ENCODE peak calls at places on chromosome 13, in nine cellular contexts. X is germinal center, N is GM20000, U is lung microvascular endothelial cell, C is lower leg skin, Q is tibial artery, S is OCI-LY7, P is neural progenitor cell, O is NCI-H510A treated with DMSO at 0.1 percent for 48 hours. V is an unnamed sample.

GRCh38 chr13:113364933-113365371 is 1.0 kb upstream of the GRTP1 start:
- DNase-seq in X (no peak), N (no peak), U (no peak), C (peak), Q (peak), S (no peak), P (no peak), O (no peak), V (no peak)

GRCh38 chr13:101341464-101341863 is 74.8 kb downstream of the NALCN start:
- DNase-seq in X (no peak), N (no peak), U (no peak), C (no peak), Q (no peak), S (no peak), P (no peak), O (no peak), V (no peak)

GRCh38 chr13:35457258-35457657 is 19.2 kb downstream of the MAB21L1 start:
- DNase-seq in X (no peak), N (no peak), U (no peak), C (no peak), Q (no peak), S (no peak), P (no peak), O (no peak), V (no peak)

GRCh38 chr13:68428292-68428691 is 1198.2 kb upstream of the PCDH9 start:
- DNase-seq in X (no peak), N (no peak), U (no peak), C (no peak), Q (no peak), S (no peak), P (no peak), O (no peak), V (no peak)

GRCh38 chr13:104385409-104385808 is 1319.2 kb upstream of the SLC10A2 start:
- DNase-seq in X (no peak), N (no peak), U (no peak), C (no peak), Q (no peak), S (no peak), P (no peak), O (no peak), V (no peak)

GRCh38 chr13:35198821-35199220 is 256.8 kb downstream of the NBEA start:
- DNase-seq in X (no peak), N (no peak), U (no peak), C (no peak), Q (no peak), S (no peak), P (no peak), O (no peak), V (no peak)

GRCh38 chr13:97423300-97424045 is 10.5 kb upstream of the RAP2A start:
- DNase-seq in X (no peak), N (no peak), U (no peak), C (no peak), Q (no peak), S (no peak), P (no peak), O (no peak), V (no peak)

GRCh38 chr13:27482996-27483395 is 32.6 kb upstream of the MTIF3 start:
- DNase-seq in X (peak), N (peak), U (no peak), C (peak), Q (no peak), S (peak), P (no peak), O (no peak), V (no peak)

GRCh38 chr13:60654405-60654804 is 257.4 kb downstream of the TDRD3 start:
- DNase-seq in X (no peak), N (no peak), U (no peak), C (no peak), Q (no peak), S (no peak), P (peak), O (no peak), V (no peak)

GRCh38 chr13:110916671-110917142 is 1.8 kb upstream of the ANKRD10 start:
- DNase-seq in X (no peak), N (no peak), U (no peak), C (no peak), Q (no peak), S (no peak), P (no peak), O (no peak), V (no peak)

GRCh38 chr13:66405908-66406802 is 824.0 kb downstream of the PCDH9 start:
- DNase-seq in X (no peak), N (no peak), U (no peak), C (no peak), Q (no peak), S (no peak), P (peak), O (no peak), V (no peak)

GRCh38 chr13:83499286-83499685 is 383.0 kb downstream of the SLITRK1 start:
- DNase-seq in X (no peak), N (no peak), U (no peak), C (no peak), Q (no peak), S (no peak), P (no peak), O (no peak), V (no peak)

GRCh38 chr13:110869231-110869804 is 45.6 kb downstream of the ANKRD10 start:
- DNase-seq in X (no peak), N (no peak), U (peak), C (no peak), Q (no peak), S (no peak), P (no peak), O (no peak), V (no peak)

GRCh38 chr13:35983206-35983605 is 148.0 kb downstream of the DCLK1 start:
- DNase-seq in X (no peak), N (no peak), U (no peak), C (no peak), Q (no peak), S (no peak), P (no peak), O (no peak), V (no peak)

GRCh38 chr13:24168980-24169379 is 8.5 kb downstream of the SPATA13 start:
- DNase-seq in X (no peak), N (no peak), U (no peak), C (no peak), Q (no peak), S (no peak), P (no peak), O (no peak), V (no peak)

GRCh38 chr13:80630685-80631121 is 289.8 kb upstream of the SPRY2 start:
- DNase-seq in X (no peak), N (no peak), U (peak), C (no peak), Q (no peak), S (no peak), P (no peak), O (no peak), V (no peak)

GRCh38 chr13:100512422-100512821 is 76.2 kb downstream of the GGACT start:
- DNase-seq in X (no peak), N (no peak), U (peak), C (no peak), Q (no peak), S (no peak), P (no peak), O (no peak), V (no peak)

GRCh38 chr13:102035969-102036368 is 365.9 kb downstream of the FGF14 start:
- DNase-seq in X (no peak), N (no peak), U (no peak), C (no peak), Q (no peak), S (no peak), P (no peak), O (peak), V (no peak)

GRCh38 chr13:111282425-111282824 is 38.0 kb upstream of the TEX29 start:
- DNase-seq in X (no peak), N (no peak), U (no peak), C (no peak), Q (no peak), S (no peak), P (no peak), O (no peak), V (no peak)

V was measured in CD8-positive, alpha-beta T cell.